ENCODE peak calls at places on chromosome 18, in seven cellular contexts. Z, X, Y, V, A, B and P are unnamed samples.

GRCh38 chr18:3248670-3249359 is 1.2 kb downstream of the MYL12A start:
- DNase-seq in Z (no peak), X (no peak), Y (peak; percentile 68), V (peak; percentile 12), A (no peak), B (no peak), P (no peak)

GRCh38 chr18:54801374-54801773 is 26.9 kb upstream of the RAB27B start:
- DNase-seq in Z (no peak), X (no peak), Y (no peak), V (no peak), A (no peak), B (no peak), P (no peak)

GRCh38 chr18:48529796-48530195 is 9.0 kb upstream of the CTIF start:
- DNase-seq in Z (no peak), X (no peak), Y (peak; percentile 76), V (no peak), A (no peak), B (no peak), P (no peak)

GRCh38 chr18:77131100-77131651 is 1.4 kb downstream of the MBP start:
- DNase-seq in Z (no peak), X (peak; percentile 51), Y (no peak), V (no peak), A (no peak), B (no peak), P (peak; percentile 90)

GRCh38 chr18:67525328-67526110 is 9.0 kb upstream of the DSEL start:
- DNase-seq in Z (peak; percentile 82), X (no peak), Y (peak; percentile 95), V (no peak), A (no peak), B (peak; percentile 39), P (peak; percentile 61)

GRCh38 chr18:45874501-45875184 is 49.2 kb downstream of the SIGLEC15 start:
- DNase-seq in Z (no peak), X (peak; percentile 30), Y (peak; percentile 53), V (peak; percentile 27), A (no peak), B (no peak), P (no peak)

GRCh38 chr18:10314111-10314510 is 140.3 kb upstream of the APCDD1 start:
- DNase-seq in Z (no peak), X (no peak), Y (no peak), V (no peak), A (no peak), B (no peak), P (no peak)

GRCh38 chr18:46497129-46497528 is 159.9 kb downstream of the LOXHD1 start:
- DNase-seq in Z (no peak), X (peak; percentile 6), Y (peak; percentile 13), V (no peak), A (peak; percentile 30), B (peak; percentile 79), P (no peak)

GRCh38 chr18:26650310-26651285 is 102.2 kb upstream of the KCTD1 start:
- DNase-seq in Z (no peak), X (no peak), Y (no peak), V (no peak), A (no peak), B (no peak), P (no peak)

GRCh38 chr18:7116832-7117389 is 686 bp downstream of the LAMA1 start:
- DNase-seq in Z (no peak), X (no peak), Y (peak; percentile 2), V (no peak), A (no peak), B (peak; percentile 56), P (no peak)

GRCh38 chr18:8889479-8889878 is 184.1 kb downstream of the MTCL1 start:
- DNase-seq in Z (no peak), X (no peak), Y (no peak), V (no peak), A (no peak), B (no peak), P (no peak)

GRCh38 chr18:69172046-69172445 is 228.6 kb upstream of the DOK6 start:
- DNase-seq in Z (no peak), X (no peak), Y (no peak), V (no peak), A (no peak), B (no peak), P (no peak)

GRCh38 chr18:36539674-36540073 is 242.2 kb downstream of the FHOD3 start:
- DNase-seq in Z (no peak), X (no peak), Y (peak; percentile 12), V (no peak), A (no peak), B (no peak), P (no peak)

GRCh38 chr18:77255426-77256105 is 5.9 kb downstream of the GALR1 start:
- DNase-seq in Z (no peak), X (no peak), Y (no peak), V (no peak), A (no peak), B (no peak), P (no peak)

GRCh38 chr18:49020621-49021021 is 69.9 kb upstream of the SMAD7 start:
- DNase-seq in Z (no peak), X (no peak), Y (peak; percentile 62), V (no peak), A (no peak), B (no peak), P (peak; percentile 16)

GRCh38 chr18:8854962-8855361 is 149.6 kb downstream of the MTCL1 start:
- DNase-seq in Z (no peak), X (no peak), Y (no peak), V (no peak), A (no peak), B (no peak), P (no peak)

GRCh38 chr18:22930089-22930713 is 2.9 kb upstream of the RBBP8 start:
- DNase-seq in Z (no peak), X (peak; percentile 79), Y (peak; percentile 81), V (peak; percentile 66), A (peak; percentile 44), B (peak; percentile 54), P (peak; percentile 78)